ENCODE peak calls at places on chromosome 16, in five cellular contexts. Z is AG04450, T is mesothelial cell of epicardium, P is breast epithelium, R is left lung. M is an unnamed sample.

GRCh38 chr16:68075980-68076379 is 9.2 kb upstream of the NFATC3 start:
- DNase-seq in Z (no peak), T (no peak), P (no peak), R (peak), M (no peak)

GRCh38 chr16:66553223-66553622 is 847 bp downstream of the CKLF start:
- DNase-seq in Z (no peak), T (no peak), P (no peak), R (no peak), M (no peak)

GRCh38 chr16:30085247-30085646 is 6.5 kb downstream of the TBX6 start:
- DNase-seq in Z (no peak), T (no peak), P (no peak), R (no peak), M (no peak)

GRCh38 chr16:84247844-84248243 is 8.0 kb upstream of the KCNG4 start:
- DNase-seq in Z (no peak), T (no peak), P (no peak), R (no peak), M (peak)

GRCh38 chr16:62883526-62883925 is 847.3 kb upstream of the CDH8 start:
- DNase-seq in Z (no peak), T (no peak), P (no peak), R (no peak), M (no peak)

GRCh38 chr16:24208710-24209109 is 47.4 kb upstream of the CACNG3 start:
- DNase-seq in Z (no peak), T (no peak), P (no peak), R (no peak), M (no peak)

GRCh38 chr16:69225136-69225535 is 38.2 kb downstream of the SNTB2 start:
- DNase-seq in Z (no peak), T (no peak), P (no peak), R (no peak), M (no peak)

GRCh38 chr16:71540-72341 is 690 bp downstream of the RHBDF1 start:
- DNase-seq in Z (no peak), T (peak), P (peak), R (peak), M (no peak)

GRCh38 chr16:72098936-72099335 is 5.3 kb downstream of the DHX38 start:
- DNase-seq in Z (no peak), T (no peak), P (no peak), R (no peak), M (no peak)

GRCh38 chr16:24758373-24758772 is 28.9 kb downstream of the TNRC6A start:
- DNase-seq in Z (no peak), T (no peak), P (no peak), R (no peak), M (no peak)

GRCh38 chr16:49833796-49834195 is 22.1 kb downstream of the ZNF423 start:
- DNase-seq in Z (no peak), T (no peak), P (no peak), R (no peak), M (no peak)

GRCh38 chr16:82061861-82062525 is 26.9 kb downstream of the HSD17B2 start:
- DNase-seq in Z (no peak), T (no peak), P (no peak), R (no peak), M (no peak)

GRCh38 chr16:67055712-67056487 is 27.0 kb downstream of the CBFB start:
- DNase-seq in Z (peak), T (no peak), P (no peak), R (no peak), M (peak)

GRCh38 chr16:81394966-81395655 is 49.5 kb upstream of the CMIP start:
- DNase-seq in Z (no peak), T (no peak), P (no peak), R (no peak), M (no peak)

GRCh38 chr16:67917140-67917851 is 14.4 kb downstream of the CTRL start:
- DNase-seq in Z (no peak), T (no peak), P (no peak), R (no peak), M (no peak)

GRCh38 chr16:68086336-68086821 is 1.2 kb downstream of the NFATC3 start:
- DNase-seq in Z (no peak), T (no peak), P (no peak), R (no peak), M (no peak)

GRCh38 chr16:7013990-7014389 is 318.7 kb upstream of the RBFOX1 start:
- DNase-seq in Z (no peak), T (no peak), P (no peak), R (no peak), M (no peak)

GRCh38 chr16:50694206-50694605 is 800 bp downstream of the NOD2 start:
- DNase-seq in Z (no peak), T (no peak), P (no peak), R (no peak), M (no peak)

GRCh38 chr16:74698220-74698619 is 2.4 kb downstream of the MLKL start:
- DNase-seq in Z (no peak), T (no peak), P (no peak), R (no peak), M (no peak)

GRCh38 chr16:74740795-74741304 is 33.8 kb downstream of the FA2H start:
- DNase-seq in Z (no peak), T (no peak), P (peak), R (no peak), M (no peak)

GRCh38 chr16:65622161-65622560 is 500.3 kb upstream of the CDH11 start:
- DNase-seq in Z (no peak), T (no peak), P (no peak), R (no peak), M (no peak)

GRCh38 chr16:87344931-87345631 is 27.9 kb upstream of the C16orf95 start:
- DNase-seq in Z (no peak), T (no peak), P (no peak), R (peak), M (no peak)

GRCh38 chr16:87342978-87343752 is 26.0 kb upstream of the C16orf95 start:
- DNase-seq in Z (no peak), T (no peak), P (no peak), R (no peak), M (no peak)

GRCh38 chr16:87342504-87342903 is 25.3 kb upstream of the C16orf95 start:
- DNase-seq in Z (no peak), T (no peak), P (no peak), R (no peak), M (no peak)

GRCh38 chr16:87344165-87344930 is 27.2 kb upstream of the C16orf95 start:
- DNase-seq in Z (no peak), T (no peak), P (no peak), R (no peak), M (no peak)

DNA sequence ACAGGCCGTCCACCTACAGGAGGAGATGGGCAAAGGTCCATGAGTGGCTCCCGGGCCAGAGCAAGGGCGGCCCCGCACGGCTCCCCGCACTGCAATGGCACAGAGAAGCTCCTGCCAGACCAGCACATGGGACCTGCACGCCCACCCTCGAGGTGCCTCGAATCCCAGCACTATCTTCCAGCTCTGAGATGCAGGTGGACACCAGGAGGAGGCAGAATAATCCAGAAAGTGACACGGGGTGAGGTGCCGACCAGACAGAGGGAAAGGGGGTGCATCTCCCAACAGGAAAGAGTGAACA is 26.5 kb upstream of the C16orf95 start:
- DNase-seq in Z (no peak), T (no peak), P (no peak), R (no peak), M (no peak)
- TF ChIP-seq CTCF in Z (no peak), T (no peak), P (no peak), R (no peak), M (no peak)

GRCh38 chr16:12532871-12533610 is 270.6 kb downstream of the CPPED1 start:
- DNase-seq in Z (no peak), T (no peak), P (no peak), R (no peak), M (no peak)

GRCh38 chr16:12538667-12539081 is 265.0 kb downstream of the CPPED1 start:
- DNase-seq in Z (no peak), T (no peak), P (no peak), R (no peak), M (no peak)

GRCh38 chr16:12539185-12539929 is 264.3 kb downstream of the CPPED1 start:
- DNase-seq in Z (no peak), T (no peak), P (no peak), R (no peak), M (peak)

GRCh38 chr16:12536412-12536746 is 267.3 kb downstream of the CPPED1 start:
- DNase-seq in Z (no peak), T (no peak), P (no peak), R (no peak), M (no peak)

GRCh38 chr16:12535535-12536411 is 267.9 kb downstream of the CPPED1 start:
- DNase-seq in Z (no peak), T (no peak), P (no peak), R (no peak), M (no peak)
- TF ChIP-seq CTCF in Z (no peak), T (no peak), P (no peak), R (no peak), M (no peak)

GRCh38 chr16:1346422-1347285 is 5.0 kb downstream of the TSR3 start:
- DNase-seq in Z (no peak), T (no peak), P (no peak), R (no peak), M (no peak)
- TF ChIP-seq CTCF in Z (no peak), T (no peak), P (no peak), R (no peak), M (peak)

GRCh38 chr16:85656351-85657266 is 32.1 kb downstream of the GINS2 start:
- DNase-seq in Z (no peak), T (no peak), P (no peak), R (no peak), M (no peak)
- TF ChIP-seq CTCF in Z (no peak), T (no peak), P (no peak), R (no peak), M (no peak)

GRCh38 chr16:78390828-78391227 is 291.4 kb downstream of the WWOX start:
- DNase-seq in Z (no peak), T (no peak), P (no peak), R (no peak), M (no peak)

GRCh38 chr16:78395035-78395434 is 295.6 kb downstream of the WWOX start:
- DNase-seq in Z (no peak), T (no peak), P (no peak), R (no peak), M (no peak)

GRCh38 chr16:78396673-78397072 is 297.2 kb downstream of the WWOX start:
- DNase-seq in Z (no peak), T (no peak), P (no peak), R (no peak), M (no peak)

GRCh38 chr16:78392585-78393195 is 293.2 kb downstream of the WWOX start:
- DNase-seq in Z (no peak), T (no peak), P (no peak), R (no peak), M (no peak)

GRCh38 chr16:78396046-78396445 is 296.6 kb downstream of the WWOX start:
- DNase-seq in Z (no peak), T (no peak), P (no peak), R (no peak), M (no peak)
- TF ChIP-seq CTCF in Z (peak), T (peak), P (no peak), R (peak), M (peak)

GRCh38 chr16:8872071-8872470 is 3.3 kb upstream of the CARHSP1 start:
- DNase-seq in Z (no peak), T (no peak), P (no peak), R (no peak), M (no peak)

GRCh38 chr16:8869212-8869987 is 594 bp upstream of the CARHSP1 start:
- DNase-seq in Z (no peak), T (no peak), P (no peak), R (no peak), M (no peak)

GRCh38 chr16:8868272-8869211 is at the start of gene CARHSP1:
- DNase-seq in Z (no peak), T (peak), P (peak), R (peak), M (no peak)

GRCh38 chr16:8874388-8874787 is 5.6 kb upstream of the CARHSP1 start:
- DNase-seq in Z (no peak), T (no peak), P (no peak), R (no peak), M (no peak)

GRCh38 chr16:8872967-8873865 is 4.4 kb upstream of the CARHSP1 start:
- DNase-seq in Z (no peak), T (no peak), P (no peak), R (no peak), M (no peak)
- TF ChIP-seq CTCF in Z (no peak), T (no peak), P (no peak), R (no peak), M (no peak)

DNA sequence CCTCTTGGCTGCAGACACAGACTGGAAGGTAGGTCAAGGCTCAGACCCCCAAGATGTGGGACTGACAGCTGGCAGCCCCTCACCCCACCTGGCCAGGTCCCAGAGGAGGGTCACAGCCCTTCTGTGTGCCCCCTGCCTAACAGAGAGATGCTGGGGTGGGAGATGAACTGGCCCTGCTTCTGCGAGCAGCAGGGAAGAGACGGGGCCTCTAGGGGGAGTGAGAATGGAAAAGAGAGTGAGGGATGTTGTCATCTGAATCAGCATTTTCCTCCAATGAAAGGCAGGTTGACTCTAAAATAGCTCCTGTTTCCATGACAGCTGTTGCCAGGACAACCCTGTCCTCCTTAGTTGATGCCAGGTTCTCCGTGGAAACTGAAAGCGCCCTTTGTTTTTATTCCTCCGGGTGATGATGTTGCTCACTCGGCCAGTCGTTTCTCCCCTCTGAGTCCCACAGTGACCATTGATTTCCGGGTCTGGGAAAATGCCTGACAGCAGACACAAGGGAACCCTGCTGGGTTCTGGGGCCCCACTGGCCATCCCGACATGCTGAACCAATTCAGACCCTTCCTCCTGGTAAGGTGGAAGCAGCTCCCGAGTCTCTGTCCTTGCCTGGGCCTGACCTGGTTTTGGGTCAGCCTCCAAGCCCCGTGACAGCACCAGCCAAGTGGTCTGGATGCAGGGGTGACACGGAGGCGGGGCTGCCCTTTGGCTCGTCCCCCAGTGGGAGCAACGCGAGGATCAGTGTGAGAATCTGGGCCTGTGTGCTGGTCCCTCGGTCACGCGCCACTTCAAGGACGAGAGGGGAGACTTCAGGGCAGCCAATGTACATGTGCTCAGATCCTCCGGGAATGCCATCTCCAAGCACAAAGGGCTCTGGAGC is 4.7 kb upstream of the NDRG4 start:
- DNase-seq in Z (peak), T (peak), P (peak), R (no peak), M (peak)
- TF ChIP-seq CTCF in Z (peak), T (no peak), P (peak), R (no peak), M (peak)

DNA sequence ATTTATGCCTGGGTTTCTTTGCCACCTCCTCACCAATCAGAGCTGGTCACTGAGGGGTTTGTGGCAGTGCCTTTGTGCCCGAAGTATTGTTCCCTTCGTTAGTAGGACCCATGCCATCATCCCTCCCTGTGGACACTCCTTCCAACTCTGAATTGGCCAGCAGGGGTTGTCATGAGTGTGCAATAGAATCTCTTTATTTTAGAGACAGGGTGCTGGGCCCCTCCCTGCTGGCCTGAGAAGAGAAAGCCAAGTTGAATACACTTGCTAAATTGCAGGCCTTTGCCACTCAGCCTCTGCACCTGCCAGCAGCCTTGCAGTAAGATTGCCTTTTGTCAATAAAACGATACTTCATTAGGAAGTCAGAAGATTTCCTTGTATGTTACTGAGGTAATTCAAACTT is 40.7 kb upstream of the SLC12A3 start:
- DNase-seq in Z (no peak), T (no peak), P (no peak), R (peak), M (no peak)
- TF ChIP-seq CTCF in Z (peak), T (no peak), P (no peak), R (no peak), M (no peak)